ENCODE peak calls at places on chromosome 2, in four cellular contexts. M is lung, Z is uterus, Y is colonic mucosa. F is an unnamed sample. For H3K9me3, the result is how much of the 10 kb centered on the place peaks cover.

GRCh38 chr2:120979921-120980320 is 244.3 kb downstream of the GLI2 start:
- DNase-seq in M (no peak), Z (no peak), Y (no peak), F (no peak)

GRCh38 chr2:203626952-203627681 is 79.3 kb upstream of the CD28 start:
- DNase-seq in M (no peak), Z (no peak), Y (no peak), F (no peak)

GRCh38 chr2:37571571-37572136 is 99.8 kb downstream of the CDC42EP3 start:
- DNase-seq in M (no peak), Z (no peak), Y (no peak), F (no peak)

GRCh38 chr2:206846854-206847834 is 81.7 kb downstream of the FASTKD2 start:
- DNase-seq in M (no peak), Z (no peak), Y (no peak), F (no peak)

GRCh38 chr2:27871805-27872204 is 18.4 kb downstream of the RBKS start:
- DNase-seq in M (no peak), Z (no peak), Y (no peak), F (peak)

GRCh38 chr2:240821429-240821778 is 1.4 kb upstream of the KIF1A start:
- DNase-seq in M (no peak), Z (no peak), Y (no peak), F (no peak)

GRCh38 chr2:233643128-233643527 is 6.9 kb downstream of the UGT1A10 start:
- DNase-seq in M (no peak), Z (no peak), Y (peak), F (peak)

GRCh38 chr2:1742680-1743395 is 1.5 kb downstream of the PXDN start:
- DNase-seq in M (peak), Z (peak), Y (peak), F (no peak)

GRCh38 chr2:177161741-177162440 is 50.7 kb upstream of the HNRNPA3 start:
- DNase-seq in M (no peak), Z (no peak), Y (no peak), F (no peak)

GRCh38 chr2:217947341-217948316 is 55.2 kb downstream of the TNS1 start:
- DNase-seq in M (no peak), Z (peak), Y (no peak), F (no peak)

GRCh38 chr2:217944923-217945322 is 57.9 kb downstream of the TNS1 start:
- DNase-seq in M (no peak), Z (no peak), Y (no peak), F (no peak)

GRCh38 chr2:217944366-217944765 is 58.4 kb downstream of the TNS1 start:
- DNase-seq in M (no peak), Z (no peak), Y (no peak), F (no peak)

GRCh38 chr2:217945530-217945929 is 57.3 kb downstream of the TNS1 start:
- DNase-seq in M (no peak), Z (peak), Y (no peak), F (no peak)

GRCh38 chr2:217946071-217946470 is 56.7 kb downstream of the TNS1 start:
- DNase-seq in M (no peak), Z (no peak), Y (no peak), F (no peak)
- H3K9me3 ChIP-seq in M (under half), Z (under half), Y (under half), F (under half)

GRCh38 chr2:39673018-39673417 is 7.3 kb downstream of the TMEM178A start:
- DNase-seq in M (no peak), Z (no peak), Y (no peak), F (no peak)

GRCh38 chr2:39679805-39680204 is 14.1 kb downstream of the TMEM178A start:
- DNase-seq in M (peak), Z (no peak), Y (no peak), F (no peak)

GRCh38 chr2:39671606-39672005 is 5.9 kb downstream of the TMEM178A start:
- DNase-seq in M (no peak), Z (no peak), Y (no peak), F (no peak)

GRCh38 chr2:39678170-39678569 is 12.5 kb downstream of the TMEM178A start:
- DNase-seq in M (no peak), Z (no peak), Y (no peak), F (no peak)

DNA sequence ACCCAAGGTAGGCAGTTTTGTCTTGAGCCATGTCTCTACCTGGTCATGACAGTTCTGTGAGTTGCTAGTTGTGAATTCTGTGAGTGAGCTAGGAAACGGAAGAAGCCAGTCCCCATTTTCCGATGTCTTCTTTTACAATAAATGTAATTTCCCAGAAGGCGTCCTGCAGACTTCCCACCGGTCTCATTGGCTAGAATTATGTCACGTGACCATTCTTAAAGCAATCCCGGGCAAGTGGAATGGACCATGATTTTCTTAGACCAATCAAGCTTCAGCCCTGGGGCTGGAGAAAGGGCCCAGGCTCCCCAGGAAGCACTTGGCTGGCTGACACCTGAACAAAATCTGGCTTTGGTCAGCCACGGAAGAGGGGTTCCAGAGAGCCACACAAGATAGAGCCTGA is 10.6 kb downstream of the TMEM178A start:
- DNase-seq in M (no peak), Z (no peak), Y (no peak), F (no peak)
- H3K9me3 ChIP-seq in M (under half), Z (under half), Y (under half), F (under half)

GRCh38 chr2:95278637-95279225 is 4.5 kb downstream of the PROM2 start:
- DNase-seq in M (no peak), Z (no peak), Y (no peak), F (no peak)

GRCh38 chr2:95277246-95277906 is 3.1 kb downstream of the PROM2 start:
- DNase-seq in M (no peak), Z (no peak), Y (peak), F (no peak)

GRCh38 chr2:95278051-95278471 is 3.8 kb downstream of the PROM2 start:
- DNase-seq in M (no peak), Z (no peak), Y (no peak), F (no peak)

GRCh38 chr2:95281071-95281470 is 6.8 kb downstream of the PROM2 start:
- DNase-seq in M (no peak), Z (no peak), Y (no peak), F (no peak)

DNA sequence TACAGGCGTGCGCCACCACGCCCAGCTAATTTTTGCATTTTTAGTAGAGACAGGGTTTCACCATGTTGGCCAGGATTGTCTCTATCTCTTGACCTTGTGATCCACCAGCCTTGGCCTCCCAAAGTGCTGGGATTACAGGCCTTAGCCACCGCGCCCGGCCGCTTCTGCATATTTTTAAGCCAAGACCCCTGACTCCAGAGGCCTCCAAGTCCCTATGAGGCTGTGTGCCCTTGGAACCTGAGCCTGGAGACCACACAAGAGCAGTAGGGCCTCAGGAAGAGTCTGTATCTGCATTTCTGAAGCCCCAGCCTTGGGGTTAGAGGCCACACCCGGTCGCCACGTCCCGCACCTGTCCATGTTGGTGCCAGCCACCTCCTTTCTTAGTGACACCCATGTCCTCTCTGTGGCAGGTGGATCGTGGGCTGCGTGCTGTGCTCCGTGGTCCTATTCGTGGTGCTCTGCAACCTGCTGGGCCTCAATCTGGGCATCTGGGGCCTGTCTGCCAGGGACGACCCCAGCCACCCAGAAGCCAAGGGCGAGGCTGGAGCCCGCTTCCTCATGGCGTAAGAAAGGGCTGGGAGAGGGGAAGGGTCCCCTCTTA is 5.3 kb downstream of the PROM2 start:
- DNase-seq in M (no peak), Z (no peak), Y (no peak), F (no peak)
- H3K9me3 ChIP-seq in M (under half), Z (under half), Y (under half), F (under half)

DNA sequence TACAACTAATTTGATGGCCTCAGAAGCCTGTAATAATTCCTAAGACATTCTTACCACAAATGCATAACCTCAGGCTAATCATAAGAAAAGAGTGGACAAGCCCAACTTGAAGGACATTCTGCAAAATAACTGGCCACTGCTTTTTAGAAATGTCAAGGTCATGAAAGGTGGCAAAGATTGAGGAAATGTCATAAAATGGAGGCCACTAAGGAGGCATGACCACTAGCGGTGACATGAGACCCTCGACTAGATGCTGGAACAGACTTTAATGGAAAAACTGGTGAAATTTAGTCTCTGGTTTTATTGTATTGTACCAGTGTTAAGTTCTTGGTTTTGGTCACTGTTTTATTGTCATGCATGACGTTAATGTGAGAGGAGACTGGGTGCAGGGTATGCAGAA is 78.6 kb downstream of the SP3 start:
- DNase-seq in M (no peak), Z (no peak), Y (no peak), F (no peak)
- H3K9me3 ChIP-seq in M (under half), Z (under half), Y (under half), F (under half)